ENCODE peak calls at places on chromosomes 16 and 17, in five cellular contexts. One of them, this sample, is unnamed. For H3K4me1, the result is how much of the 10 kb centered on the place peaks cover.

GRCh38 chr16:15682105-15682570 is 32.1 kb downstream of the NDE1 start:
- DNase-seq in ascending aorta: peak
- DNase-seq in right cardiac atrium: no peak
- DNase-seq in adipocyte: peak
- DNase-seq in OCI-LY7: peak
- DNase-seq in this sample: peak

GRCh38 chr16:50103764-50104163 is 38.0 kb downstream of the HEATR3 start:
- DNase-seq in ascending aorta: no peak
- DNase-seq in right cardiac atrium: no peak
- DNase-seq in adipocyte: peak
- DNase-seq in OCI-LY7: no peak
- DNase-seq in this sample: no peak

GRCh38 chr17:38606646-38607611 is 1.2 kb upstream of the SRCIN1 start:
- DNase-seq in ascending aorta: no peak
- DNase-seq in right cardiac atrium: peak
- DNase-seq in adipocyte: no peak
- DNase-seq in OCI-LY7: no peak
- DNase-seq in this sample: no peak

GRCh38 chr17:78693346-78694083 is 88.6 kb downstream of the CYTH1 start:
- DNase-seq in ascending aorta: no peak
- DNase-seq in right cardiac atrium: no peak
- DNase-seq in adipocyte: no peak
- DNase-seq in OCI-LY7: no peak
- DNase-seq in this sample: no peak

GRCh38 chr17:7346761-7347614 is 5.0 kb upstream of the KCTD11 start:
- DNase-seq in ascending aorta: no peak
- DNase-seq in right cardiac atrium: no peak
- DNase-seq in adipocyte: no peak
- DNase-seq in OCI-LY7: no peak
- DNase-seq in this sample: no peak

GRCh38 chr16:17368951-17369350 is 101.8 kb downstream of the XYLT1 start:
- DNase-seq in ascending aorta: no peak
- DNase-seq in right cardiac atrium: no peak
- DNase-seq in adipocyte: no peak
- DNase-seq in OCI-LY7: no peak
- DNase-seq in this sample: no peak

GRCh38 chr17:4721203-4722135 is 9.8 kb upstream of the MED11 start:
- DNase-seq in ascending aorta: no peak
- DNase-seq in right cardiac atrium: peak
- DNase-seq in adipocyte: no peak
- DNase-seq in OCI-LY7: no peak
- DNase-seq in this sample: no peak

GRCh38 chr17:43416998-43417891 is 18.5 kb downstream of the ARL4D start:
- DNase-seq in ascending aorta: no peak
- DNase-seq in right cardiac atrium: peak
- DNase-seq in adipocyte: peak
- DNase-seq in OCI-LY7: no peak
- DNase-seq in this sample: no peak

GRCh38 chr16:78761427-78761826 is 662.0 kb downstream of the WWOX start:
- DNase-seq in ascending aorta: no peak
- DNase-seq in right cardiac atrium: no peak
- DNase-seq in adipocyte: no peak
- DNase-seq in OCI-LY7: no peak
- DNase-seq in this sample: no peak

GRCh38 chr16:57525761-57526160 is 10.6 kb downstream of the CCDC102A start:
- DNase-seq in ascending aorta: no peak
- DNase-seq in right cardiac atrium: peak
- DNase-seq in adipocyte: no peak
- DNase-seq in OCI-LY7: no peak
- DNase-seq in this sample: no peak

GRCh38 chr16:84751947-84752346 is 52.1 kb downstream of the USP10 start:
- DNase-seq in ascending aorta: no peak
- DNase-seq in right cardiac atrium: no peak
- DNase-seq in adipocyte: peak
- DNase-seq in OCI-LY7: no peak
- DNase-seq in this sample: no peak

GRCh38 chr16:9447195-9447551 is 355.7 kb downstream of the HAPSTR1 start:
- DNase-seq in ascending aorta: no peak
- DNase-seq in right cardiac atrium: peak
- DNase-seq in adipocyte: no peak
- DNase-seq in OCI-LY7: no peak
- DNase-seq in this sample: no peak

GRCh38 chr17:17062866-17063265 is 20.6 kb downstream of the MPRIP start:
- DNase-seq in ascending aorta: no peak
- DNase-seq in right cardiac atrium: no peak
- DNase-seq in adipocyte: no peak
- DNase-seq in OCI-LY7: no peak
- DNase-seq in this sample: no peak

GRCh38 chr17:17062356-17062755 is 20.1 kb downstream of the MPRIP start:
- DNase-seq in ascending aorta: no peak
- DNase-seq in right cardiac atrium: no peak
- DNase-seq in adipocyte: no peak
- DNase-seq in OCI-LY7: no peak
- DNase-seq in this sample: no peak

GRCh38 chr17:17061516-17061915 is 19.3 kb downstream of the MPRIP start:
- DNase-seq in ascending aorta: no peak
- DNase-seq in right cardiac atrium: no peak
- DNase-seq in adipocyte: no peak
- DNase-seq in OCI-LY7: no peak
- DNase-seq in this sample: no peak

GRCh38 chr17:17063546-17064122 is 21.4 kb downstream of the MPRIP start:
- DNase-seq in ascending aorta: no peak
- DNase-seq in right cardiac atrium: peak
- DNase-seq in adipocyte: peak
- DNase-seq in OCI-LY7: no peak
- DNase-seq in this sample: peak

GRCh38 chr17:17064322-17064721 is 22.1 kb downstream of the MPRIP start:
- DNase-seq in ascending aorta: no peak
- DNase-seq in right cardiac atrium: no peak
- DNase-seq in adipocyte: no peak
- DNase-seq in OCI-LY7: no peak
- DNase-seq in this sample: no peak
- H3K4me1 ChIP-seq in ascending aorta: under half
- H3K4me1 ChIP-seq in right cardiac atrium: under half
- H3K4me1 ChIP-seq in adipocyte: under half
- H3K4me1 ChIP-seq in OCI-LY7: under half
- H3K4me1 ChIP-seq in this sample: half or more

GRCh38 chr17:49730787-49731441 is 23.1 kb upstream of the SLC35B1 start:
- DNase-seq in ascending aorta: no peak
- DNase-seq in right cardiac atrium: no peak
- DNase-seq in adipocyte: no peak
- DNase-seq in OCI-LY7: no peak
- DNase-seq in this sample: no peak
- H3K4me1 ChIP-seq in ascending aorta: under half
- H3K4me1 ChIP-seq in right cardiac atrium: under half
- H3K4me1 ChIP-seq in adipocyte: under half
- H3K4me1 ChIP-seq in OCI-LY7: under half
- H3K4me1 ChIP-seq in this sample: under half

DNA sequence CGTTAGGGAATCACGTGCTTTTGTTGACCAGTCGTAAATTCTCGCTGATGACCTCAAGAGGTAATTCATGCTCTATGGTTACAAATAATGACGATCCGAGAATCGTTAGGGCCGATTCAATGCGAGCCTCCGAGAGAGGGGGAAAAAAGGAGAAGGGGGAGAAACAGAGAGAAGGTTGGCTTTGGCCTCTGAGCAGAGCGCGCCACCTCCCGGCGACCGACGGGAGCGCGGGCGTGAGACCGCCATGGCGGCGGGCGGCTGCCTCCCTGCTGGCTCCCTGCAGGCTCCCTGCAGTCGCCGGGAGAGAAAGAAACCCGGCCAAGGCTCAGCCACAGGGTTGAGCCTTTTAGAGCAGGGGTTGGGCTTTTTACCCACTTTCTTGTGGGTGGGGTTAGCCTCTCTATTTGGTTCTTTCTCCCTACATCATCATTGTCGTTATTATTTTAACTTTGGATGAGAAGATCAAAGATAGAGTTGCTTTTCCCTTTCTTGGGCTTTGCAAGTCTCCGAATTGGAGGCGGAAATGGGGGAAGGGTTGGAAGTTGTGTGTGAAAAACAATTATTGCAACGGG is 347 bp upstream of the HOXB5 start:
- DNase-seq in ascending aorta: no peak
- DNase-seq in right cardiac atrium: peak
- DNase-seq in adipocyte: peak
- DNase-seq in OCI-LY7: peak
- DNase-seq in this sample: peak
- H3K4me1 ChIP-seq in ascending aorta: under half
- H3K4me1 ChIP-seq in right cardiac atrium: under half
- H3K4me1 ChIP-seq in adipocyte: under half
- H3K4me1 ChIP-seq in OCI-LY7: under half
- H3K4me1 ChIP-seq in this sample: under half

DNA sequence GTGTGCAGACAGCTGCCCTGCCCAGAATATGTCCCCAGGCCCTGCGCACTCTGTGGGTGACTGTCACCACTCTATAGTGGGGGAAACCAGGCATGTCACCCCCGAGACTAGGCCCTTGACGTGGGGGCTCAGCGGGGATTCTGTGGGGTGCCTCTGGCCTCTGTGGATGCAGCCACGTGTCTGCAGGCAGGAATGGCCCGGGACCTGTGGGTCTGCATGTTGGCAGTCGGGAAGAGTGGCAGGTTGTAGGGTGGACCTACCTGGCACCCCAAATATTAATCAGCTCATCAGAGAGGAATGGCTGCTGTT is 954 bp downstream of the IL32 start:
- DNase-seq in ascending aorta: no peak
- DNase-seq in right cardiac atrium: peak
- DNase-seq in adipocyte: no peak
- DNase-seq in OCI-LY7: no peak
- DNase-seq in this sample: no peak
- H3K4me1 ChIP-seq in ascending aorta: under half
- H3K4me1 ChIP-seq in right cardiac atrium: under half
- H3K4me1 ChIP-seq in adipocyte: under half
- H3K4me1 ChIP-seq in OCI-LY7: under half
- H3K4me1 ChIP-seq in this sample: under half

GRCh38 chr17:76444518-76445311 is 8.2 kb downstream of the UBE2O start:
- DNase-seq in ascending aorta: no peak
- DNase-seq in right cardiac atrium: no peak
- DNase-seq in adipocyte: peak
- DNase-seq in OCI-LY7: no peak
- DNase-seq in this sample: peak
- H3K4me1 ChIP-seq in ascending aorta: under half
- H3K4me1 ChIP-seq in right cardiac atrium: under half
- H3K4me1 ChIP-seq in adipocyte: under half
- H3K4me1 ChIP-seq in OCI-LY7: half or more
- H3K4me1 ChIP-seq in this sample: half or more

This sample was measured in SJSA1.